ENCODE peak calls at places on chromosomes 13 and 19, in eight cellular contexts. Z is heart right ventricle, X is HCT116, M is kidney, G is pancreas, S is A549, O is RWPE2, B is transverse colon. L is an unnamed sample.

GRCh38 chr19:4183967-4184717 is 1.7 kb downstream of the ANKRD24 start:
- DNase-seq in B (no peak), X (no peak), G (no peak), S (no peak), Z (no peak), O (no peak), M (no peak), L (no peak)

GRCh38 chr19:51200071-51200470 is 24.8 kb upstream of the CD33 start:
- DNase-seq in B (no peak), O (no peak), X (no peak), M (no peak), Z (no peak), S (no peak), G (no peak), L (no peak)

GRCh38 chr13:23020246-23020843 is 160.4 kb upstream of the SGCG start:
- DNase-seq in G (no peak), S (peak; percentile 1), Z (no peak), X (peak; percentile 61), O (no peak), M (no peak), B (peak; percentile 42), L (peak; percentile 61)

GRCh38 chr13:43444085-43444484 is 342.7 kb downstream of the ENOX1 start:
- DNase-seq in S (no peak), M (no peak), O (no peak), G (no peak), X (no peak), B (no peak), Z (no peak), L (no peak)

GRCh38 chr13:55664178-55664577 is 1476.5 kb upstream of the PRR20A start:
- DNase-seq in S (no peak), Z (no peak), G (no peak), X (no peak), B (no peak), O (no peak), M (no peak), L (no peak)

GRCh38 chr13:34467450-34468083 is 474.5 kb upstream of the NBEA start:
- DNase-seq in S (no peak), G (no peak), Z (no peak), X (no peak), O (no peak), M (no peak), B (no peak), L (no peak)

GRCh38 chr19:18396471-18397241 is 766 bp downstream of the LRRC25 start:
- DNase-seq in Z (no peak), B (no peak), O (no peak), S (no peak), M (no peak), G (peak; percentile 29), X (no peak), L (no peak)

GRCh38 chr13:90098580-90098979 is 1248.9 kb upstream of the MIR17HG start:
- DNase-seq in B (no peak), M (no peak), S (no peak), Z (no peak), G (no peak), O (no peak), X (no peak), L (no peak)

GRCh38 chr13:66778461-66778860 is 451.7 kb downstream of the PCDH9 start:
- DNase-seq in G (no peak), M (no peak), X (no peak), S (no peak), Z (no peak), B (no peak), O (no peak), L (no peak)

GRCh38 chr19:18317998-18318800 is 4.7 kb downstream of the LSM4 start:
- DNase-seq in O (no peak), X (no peak), B (peak; percentile 49), M (peak; percentile 83), G (no peak), S (no peak), Z (peak; percentile 30), L (no peak)

GRCh38 chr19:2519482-2519881 is 43.6 kb downstream of the GADD45B start:
- DNase-seq in O (no peak), B (no peak), G (peak; percentile 2), Z (no peak), M (no peak), S (no peak), X (no peak), L (no peak)

GRCh38 chr13:48769107-48769704 is 115.5 kb downstream of the CYSLTR2 start:
- DNase-seq in G (peak; percentile 70), X (peak; percentile 85), M (no peak), Z (no peak), S (peak; percentile 34), O (no peak), B (peak; percentile 88), L (peak; percentile 89)

GRCh38 chr13:95494082-95494681 is 58.3 kb upstream of the CLDN10 start:
- DNase-seq in O (no peak), M (no peak), B (no peak), X (peak; percentile 62), S (peak; percentile 48), Z (no peak), G (no peak), L (peak; percentile 83)

GRCh38 chr13:30156270-30156669 is 151.1 kb downstream of the KATNAL1 start:
- DNase-seq in X (no peak), S (no peak), B (no peak), Z (no peak), G (no peak), M (no peak), O (no peak), L (no peak)

GRCh38 chr13:30159446-30159839 is 147.9 kb downstream of the KATNAL1 start:
- DNase-seq in B (no peak), O (no peak), Z (no peak), G (no peak), S (no peak), M (no peak), X (no peak), L (no peak)

GRCh38 chr13:30156826-30157615 is 150.3 kb downstream of the KATNAL1 start:
- DNase-seq in M (no peak), G (no peak), Z (no peak), S (no peak), X (no peak), B (no peak), O (no peak), L (no peak)

GRCh38 chr13:30157616-30157993 is 149.7 kb downstream of the KATNAL1 start:
- DNase-seq in Z (no peak), B (no peak), M (no peak), X (no peak), G (no peak), S (no peak), O (no peak), L (no peak)

GRCh38 chr13:30158774-30159445 is 148.4 kb downstream of the KATNAL1 start:
- DNase-seq in B (no peak), M (no peak), O (no peak), G (no peak), Z (no peak), X (no peak), S (no peak), L (peak; percentile 80)
- TF ChIP-seq CTCF in B (no peak), M (peak; percentile 34), O (peak; percentile 33), G (no peak), Z (no peak), X (no peak), S (peak; percentile 12), L (peak; percentile 54)

GRCh38 chr19:48905664-48906063 is 5.6 kb downstream of the NUCB1 start:
- DNase-seq in M (no peak), S (no peak), B (no peak), G (no peak), O (no peak), Z (no peak), X (no peak), L (no peak)
- H3K27ac ChIP-seq in M (no peak overlapping the region), S (no peak overlapping the region), B (no peak overlapping the region), G (no peak overlapping the region), O (no peak overlapping the region), Z (no peak overlapping the region), X (no peak overlapping the region), L (no peak overlapping the region)

DNA sequence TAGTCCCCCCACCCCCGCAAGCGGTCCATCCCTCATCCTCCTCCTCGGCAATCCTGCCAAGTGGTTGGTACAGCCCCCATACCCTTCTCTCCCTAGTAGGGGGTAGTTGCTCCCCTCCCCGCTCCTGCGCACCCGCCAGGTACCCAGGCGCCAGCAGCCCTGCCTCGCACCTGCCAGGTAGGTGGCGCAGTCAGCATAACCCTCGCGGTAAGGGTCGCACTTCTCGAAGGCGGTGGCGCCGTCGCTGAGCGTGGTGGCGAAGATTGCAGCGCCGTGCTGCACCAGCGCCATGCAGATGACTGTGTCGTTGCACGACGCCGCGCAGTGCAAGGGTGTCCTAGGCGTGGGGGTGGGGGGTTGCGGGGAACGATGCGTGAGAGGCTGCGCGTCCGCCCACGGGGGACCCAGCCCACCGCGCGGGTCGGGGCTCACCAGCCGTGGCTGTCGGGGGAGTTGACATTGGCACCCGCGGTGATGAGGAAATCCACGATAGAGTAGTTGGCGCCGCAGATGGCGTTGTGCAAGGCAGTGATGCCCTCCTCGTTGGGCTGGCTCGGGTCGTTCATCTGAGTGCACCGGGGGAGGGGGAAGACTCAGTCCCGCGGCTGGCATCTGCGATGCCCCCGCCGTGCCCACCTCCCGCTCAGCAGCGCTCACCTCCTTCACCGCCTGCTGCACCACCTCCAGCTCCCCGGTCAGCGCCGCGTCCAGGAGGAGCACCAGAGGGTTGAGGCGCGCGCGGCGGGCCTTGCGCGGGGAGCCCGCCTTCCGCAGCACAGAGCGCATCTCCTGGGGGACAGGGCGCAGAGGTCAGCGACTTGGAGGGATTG is 15.2 kb upstream of the ERCC2 start:
- DNase-seq in B (no peak), Z (no peak), G (no peak), X (no peak), S (no peak), O (no peak), M (no peak), L (no peak)
- TF ChIP-seq CTCF in B (no peak), Z (no peak), G (no peak), X (no peak), S (no peak), O (no peak), M (no peak), L (no peak)

GRCh38 chr13:94329277-94329676 is 150.2 kb downstream of the DCT start:
- DNase-seq in X (no peak), G (no peak), O (no peak), B (no peak), M (no peak), Z (no peak), S (no peak), L (peak; percentile 82)

GRCh38 chr13:94328336-94329041 is 151.0 kb downstream of the DCT start:
- DNase-seq in S (no peak), Z (no peak), O (no peak), B (no peak), M (no peak), X (no peak), G (no peak), L (no peak)

GRCh38 chr13:94325148-94325528 is 154.3 kb downstream of the DCT start:
- DNase-seq in B (no peak), X (no peak), Z (no peak), S (no peak), G (no peak), M (no peak), O (no peak), L (no peak)

GRCh38 chr13:94325660-94326059 is 153.8 kb downstream of the DCT start:
- DNase-seq in Z (no peak), M (no peak), G (no peak), S (no peak), X (no peak), B (no peak), O (no peak), L (peak; percentile 60)

DNA sequence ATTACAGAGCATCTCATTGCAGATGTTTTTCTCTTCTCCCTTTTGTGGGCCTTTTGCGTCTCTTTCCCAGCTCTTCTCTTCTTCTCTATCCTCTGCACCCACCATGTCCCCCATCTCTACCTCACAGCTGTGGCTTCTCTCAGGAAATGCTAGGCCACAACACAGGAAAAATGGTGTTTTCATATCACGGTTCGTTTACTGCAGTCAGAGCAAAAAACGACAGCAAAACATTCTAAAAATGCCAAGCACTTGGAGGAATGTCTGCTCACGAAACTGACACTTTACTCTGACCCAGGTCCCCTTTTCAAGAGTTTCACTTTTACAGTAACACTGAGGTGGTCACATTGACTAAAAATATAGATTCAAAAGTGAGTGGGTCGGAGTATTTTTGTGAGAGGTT is 152.2 kb downstream of the DCT start:
- DNase-seq in O (no peak), S (no peak), M (no peak), G (no peak), B (no peak), Z (no peak), X (no peak), L (no peak)
- H3K27ac ChIP-seq in O (no peak overlapping the region), S (peak overlapping the region; percentile 88), M (no peak overlapping the region), G (no peak overlapping the region), B (no peak overlapping the region), Z (no peak overlapping the region), X (no peak overlapping the region), L (peak overlapping the region; percentile 55)

L was measured in cardiac muscle cell.